ENCODE peak calls at places on chromosome 16, in eight cellular contexts. Y is mesothelial cell of epicardium, R is lower lobe of right lung, F is cardiac muscle cell, D is AG04449, L is WTC11, Z is heart left ventricle, E is stomach. N is an unnamed sample.
A peak's percentile ranks its signal among the peaks of the same experiment; 100 is the strongest.

GRCh38 chr16:85335584-85336492 is 223.6 kb upstream of the CIBAR2 start:
- DNase-seq in F (no peak), L (no peak), R (no peak), E (no peak), D (no peak), Z (no peak), Y (no peak), N (no peak)

GRCh38 chr16:54689072-54689471 is 241.6 kb upstream of the IRX5 start:
- DNase-seq in L (no peak), Z (no peak), Y (no peak), E (no peak), D (no peak), F (no peak), R (no peak), N (no peak)

GRCh38 chr16:71746442-71747046 is 22.0 kb upstream of the PHLPP2 start:
- DNase-seq in E (no peak), Y (no peak), R (no peak), F (peak; percentile 44), L (no peak), Z (no peak), D (no peak), N (peak; percentile 65)

GRCh38 chr16:72995151-72995881 is 52.6 kb downstream of the ZFHX3 start:
- DNase-seq in D (no peak), Y (no peak), F (no peak), L (peak; percentile 73), Z (no peak), R (peak; percentile 74), E (no peak), N (no peak)

GRCh38 chr16:15954814-15955151 is 5.4 kb downstream of the ABCC1 start:
- DNase-seq in R (no peak), L (no peak), D (no peak), F (no peak), Z (no peak), E (no peak), Y (no peak), N (no peak)

GRCh38 chr16:48498761-48499600 is 111.0 kb downstream of the N4BP1 start:
- DNase-seq in F (no peak), L (no peak), Y (no peak), E (no peak), Z (no peak), D (peak; percentile 40), R (no peak), N (no peak)

GRCh38 chr16:27217256-27217655 is 13.9 kb downstream of the KDM8 start:
- DNase-seq in E (no peak), D (no peak), Y (no peak), Z (no peak), L (peak; percentile 36), F (peak; percentile 18), R (no peak), N (peak; percentile 32)

GRCh38 chr16:65002265-65002664 is 119.6 kb downstream of the CDH11 start:
- DNase-seq in Y (no peak), R (no peak), D (peak; percentile 77), Z (no peak), E (no peak), F (no peak), L (no peak), N (no peak)

GRCh38 chr16:50396770-50397525 is 28.2 kb upstream of the BRD7 start:
- DNase-seq in F (no peak), D (no peak), R (no peak), E (no peak), Z (no peak), L (no peak), Y (no peak), N (no peak)

GRCh38 chr16:55824473-55824872 is 8.4 kb downstream of the CES1 start:
- DNase-seq in E (no peak), L (no peak), Z (no peak), Y (peak; percentile 11), F (no peak), D (no peak), R (no peak), N (no peak)

GRCh38 chr16:62408760-62409159 is 372.5 kb upstream of the CDH8 start:
- DNase-seq in E (no peak), D (no peak), Y (no peak), Z (no peak), L (peak; percentile 77), F (peak; percentile 43), R (no peak), N (no peak)

GRCh38 chr16:84795338-84796053 is 24.3 kb upstream of the CRISPLD2 start:
- DNase-seq in D (peak; percentile 70), F (no peak), Y (no peak), R (no peak), L (no peak), Z (peak; percentile 76), E (peak; percentile 43), N (no peak)

GRCh38 chr16:82298472-82298871 is 128.4 kb upstream of the MPHOSPH6 start:
- DNase-seq in F (no peak), E (no peak), R (no peak), D (no peak), L (no peak), Z (no peak), Y (no peak), N (no peak)

GRCh38 chr16:82294874-82295273 is 124.8 kb upstream of the MPHOSPH6 start:
- DNase-seq in D (no peak), L (no peak), Z (no peak), R (no peak), Y (no peak), E (no peak), F (no peak), N (no peak)

GRCh38 chr16:82300374-82300936 is 130.4 kb upstream of the MPHOSPH6 start:
- DNase-seq in E (no peak), L (no peak), D (no peak), Y (no peak), F (no peak), Z (no peak), R (no peak), N (no peak)

GRCh38 chr16:82293671-82294070 is 123.6 kb upstream of the MPHOSPH6 start:
- DNase-seq in E (no peak), R (no peak), D (no peak), L (no peak), Y (no peak), F (no peak), Z (no peak), N (no peak)

GRCh38 chr16:82295306-82296201 is 125.5 kb upstream of the MPHOSPH6 start:
- DNase-seq in Y (no peak), F (no peak), E (no peak), D (no peak), L (no peak), Z (no peak), R (no peak), N (no peak)
- TF ChIP-seq CTCF in Y (no peak), F (no peak), E (no peak), D (no peak), L (no peak), Z (no peak), R (no peak), N (no peak)

GRCh38 chr16:57757326-57757786 is 21.8 kb downstream of the KATNB1 start:
- DNase-seq in F (peak; percentile 82), R (peak; percentile 90), L (peak; percentile 94), D (peak; percentile 17), Y (peak; percentile 92), E (peak; percentile 91), Z (peak; percentile 89), N (peak; percentile 97)
- TF ChIP-seq CTCF in F (peak; percentile 95), R (peak; percentile 97), L (peak; percentile 90), D (peak; percentile 96), Y (peak; percentile 97), E (peak; percentile 98), Z (peak; percentile 97), N (peak; percentile 94)

DNA sequence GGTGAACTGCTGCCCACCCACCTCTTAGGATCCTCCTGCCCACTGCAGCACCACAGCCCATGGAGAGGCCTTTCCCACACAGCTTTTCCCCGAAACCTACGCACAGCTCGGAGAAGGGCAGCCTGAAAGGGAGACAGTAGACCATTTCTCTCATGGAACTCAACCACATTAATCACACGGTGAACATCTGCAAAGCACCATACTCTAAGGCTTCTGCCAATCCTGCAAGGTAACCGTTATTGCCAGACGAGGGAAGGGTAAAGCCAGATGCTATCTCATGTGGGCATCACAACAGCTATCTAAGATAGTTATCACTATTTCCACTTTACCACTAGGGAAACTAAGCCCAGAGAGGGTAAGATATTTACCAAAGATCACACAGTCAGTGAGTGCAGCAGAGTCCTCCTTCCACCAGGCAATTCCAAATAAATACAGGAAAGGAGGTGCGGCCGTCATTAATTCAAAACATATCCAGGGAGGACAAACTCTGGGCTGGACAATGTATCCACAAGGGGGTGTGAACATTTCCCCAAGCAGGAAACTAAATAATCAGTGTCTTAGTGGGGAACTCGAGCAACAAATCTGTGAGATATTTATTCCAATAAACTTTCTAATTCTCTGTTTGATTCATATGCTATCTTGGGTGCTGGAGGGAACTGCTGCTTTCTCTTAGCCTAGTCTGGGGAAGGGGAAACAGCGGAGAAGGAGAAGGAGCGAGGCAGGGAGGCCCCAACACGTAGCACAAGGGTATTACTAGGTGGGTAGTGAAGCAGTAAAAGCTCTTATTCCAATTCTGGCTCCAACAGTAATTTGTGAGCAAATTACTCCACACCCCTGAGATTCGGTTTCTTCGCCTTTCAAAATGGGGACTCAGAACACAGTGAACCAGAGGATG is 723 bp downstream of the TMEM186 start:
- DNase-seq in R (no peak), D (no peak), F (no peak), Z (no peak), E (no peak), Y (no peak), L (no peak), N (no peak)
- TF ChIP-seq CTCF in R (no peak), D (no peak), F (no peak), Z (no peak), E (no peak), Y (no peak), L (no peak), N (no peak)

GRCh38 chr16:81497690-81498089 is 53.1 kb downstream of the CMIP start:
- DNase-seq in Z (no peak), L (no peak), R (peak; percentile 79), Y (no peak), F (no peak), E (no peak), D (no peak), N (peak; percentile 77)
- TF ChIP-seq CTCF in Z (no peak), L (no peak), R (peak; percentile 57), Y (no peak), F (no peak), E (no peak), D (no peak), N (no peak)

DNA sequence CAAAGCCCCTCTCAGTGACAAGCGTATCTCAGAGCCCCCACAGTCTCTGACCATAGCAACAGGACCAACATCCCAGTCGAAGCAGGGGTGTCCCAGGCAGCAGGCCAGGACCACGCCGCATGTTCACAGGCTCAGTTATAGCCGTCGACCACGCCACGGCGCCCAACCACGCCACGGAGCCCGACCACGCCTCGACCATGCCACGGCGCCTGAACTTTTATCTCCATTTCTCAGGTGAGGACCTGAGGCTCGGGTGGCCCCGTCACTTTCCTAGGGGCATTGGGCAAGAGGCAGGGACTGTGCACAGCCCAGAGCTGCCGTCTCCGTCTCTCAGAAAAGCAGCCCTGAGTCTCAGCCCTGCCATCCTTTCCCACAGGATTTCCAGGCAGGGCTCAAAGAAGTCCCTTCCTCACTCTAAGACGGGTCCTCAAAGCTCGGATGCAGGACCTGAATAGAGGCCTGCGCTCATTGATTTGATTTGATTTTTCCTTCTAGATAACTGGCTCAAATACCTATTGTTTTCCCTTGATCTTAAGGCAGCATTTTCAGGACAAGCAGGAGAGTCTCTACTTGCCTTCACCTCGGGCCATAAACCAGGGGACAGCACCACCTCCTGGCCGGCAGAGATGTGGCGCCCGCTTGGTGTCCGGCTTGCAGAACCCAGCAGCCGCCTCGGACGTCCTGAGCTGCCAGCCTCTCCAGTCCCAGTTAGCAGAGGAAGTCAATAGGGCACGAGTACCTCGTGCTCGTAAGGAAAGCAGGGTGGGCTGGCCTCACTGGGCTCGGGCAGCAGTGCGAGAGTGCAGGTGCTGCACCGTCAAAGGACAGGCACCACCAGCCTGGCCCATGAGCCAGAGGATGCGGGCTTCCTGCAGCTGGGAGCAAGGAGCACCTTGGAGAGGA is 38.8 kb downstream of the C16orf95 start:
- DNase-seq in L (peak; percentile 90), Z (peak; percentile 76), Y (peak; percentile 87), F (peak; percentile 86), R (peak; percentile 75), D (peak; percentile 31), E (peak; percentile 73), N (peak; percentile 88)
- TF ChIP-seq CTCF in L (peak; percentile 77), Z (peak; percentile 86), Y (peak; percentile 92), F (peak; percentile 93), R (peak; percentile 88), D (peak; percentile 97), E (peak; percentile 79), N (peak; percentile 82)